ENCODE peak calls at places on chromosomes 1 and 21, in four cellular contexts. F, K, Q and R are unnamed samples. For H3K4me1, the result is how much of the 10 kb centered on the place peaks cover.

GRCh38 chr1:222074317-222074716 is 332.4 kb upstream of the DUSP10 start:
- DNase-seq in K (no peak), Q (no peak), F (no peak), R (no peak)

GRCh38 chr1:11525516-11525915 is 46.6 kb downstream of the DISP3 start:
- DNase-seq in Q (no peak), K (no peak), F (no peak), R (no peak)

GRCh38 chr1:12604114-12604874 is 13.7 kb downstream of the DHRS3 start:
- DNase-seq in F (no peak), K (peak), Q (no peak), R (peak)

GRCh38 chr1:182092336-182092735 is 30.8 kb upstream of the ZNF648 start:
- DNase-seq in Q (no peak), F (no peak), K (no peak), R (no peak)

GRCh38 chr1:67134692-67135091 is at the start of gene C1orf141:
- DNase-seq in Q (peak), F (peak), K (no peak), R (peak)

GRCh38 chr1:68963353-68963752 is 466.5 kb upstream of the DEPDC1 start:
- DNase-seq in K (no peak), F (no peak), Q (no peak), R (no peak)

GRCh38 chr1:222416001-222416791 is 131.7 kb downstream of the HHIPL2 start:
- DNase-seq in F (no peak), Q (no peak), K (peak), R (no peak)

GRCh38 chr1:42845866-42846256 is 552 bp upstream of the ZNF691 start:
- DNase-seq in F (no peak), K (no peak), Q (no peak), R (no peak)

GRCh38 chr1:245484176-245484575 is 329.4 kb downstream of the KIF26B start:
- DNase-seq in Q (no peak), F (peak), K (no peak), R (peak)

GRCh38 chr1:39679821-39680220 is 7.9 kb upstream of the NT5C1A start:
- DNase-seq in K (no peak), F (no peak), Q (no peak), R (no peak)

GRCh38 chr1:241942738-241943137 is 14.8 kb upstream of the BECN2 start:
- DNase-seq in Q (no peak), K (no peak), F (no peak), R (no peak)

GRCh38 chr21:42247716-42248115 is 28.8 kb downstream of the ABCG1 start:
- DNase-seq in K (no peak), F (no peak), Q (no peak), R (no peak)

GRCh38 chr1:177172866-177173265 is 2.1 kb downstream of the BRINP2 start:
- DNase-seq in K (no peak), F (no peak), Q (no peak), R (no peak)

GRCh38 chr21:41750051-41750450 is 16.8 kb downstream of the RIPK4 start:
- DNase-seq in K (peak), Q (no peak), F (no peak), R (no peak)

GRCh38 chr1:236020359-236021000 is 44.4 kb downstream of the NID1 start:
- DNase-seq in F (no peak), Q (no peak), K (no peak), R (no peak)

GRCh38 chr1:214584805-214585766 is 17.9 kb upstream of the CENPF start:
- DNase-seq in F (no peak), K (peak), Q (no peak), R (peak)

GRCh38 chr1:38611661-38612211 is 247.8 kb downstream of the RRAGC start:
- DNase-seq in Q (no peak), F (no peak), K (no peak), R (no peak)

GRCh38 chr21:45153358-45154318 is 79.3 kb downstream of the ADARB1 start:
- DNase-seq in K (peak), Q (peak), F (no peak), R (no peak)

GRCh38 chr1:203672354-203672753 is 45.7 kb downstream of the ATP2B4 start:
- DNase-seq in F (no peak), Q (no peak), K (peak), R (no peak)

GRCh38 chr1:76209648-76210047 is 135.1 kb downstream of the ST6GALNAC3 start:
- DNase-seq in Q (no peak), K (no peak), F (no peak), R (no peak)

GRCh38 chr1:215637041-215637573 is 70.0 kb downstream of the KCTD3 start:
- DNase-seq in F (no peak), Q (no peak), K (peak), R (no peak)

GRCh38 chr1:159854693-159855192 is 7.7 kb downstream of the VSIG8 start:
- DNase-seq in Q (peak), F (peak), K (peak), R (peak)

GRCh38 chr1:20666804-20667203 is 5.6 kb upstream of the DDOST start:
- DNase-seq in K (peak), F (no peak), Q (no peak), R (peak)

GRCh38 chr1:66253330-66253921 is 280.5 kb upstream of the SGIP1 start:
- DNase-seq in K (peak), F (no peak), Q (no peak), R (peak)

GRCh38 chr1:219114014-219114413 is 59.7 kb upstream of the LYPLAL1 start:
- DNase-seq in K (no peak), F (no peak), Q (no peak), R (no peak)

DNA sequence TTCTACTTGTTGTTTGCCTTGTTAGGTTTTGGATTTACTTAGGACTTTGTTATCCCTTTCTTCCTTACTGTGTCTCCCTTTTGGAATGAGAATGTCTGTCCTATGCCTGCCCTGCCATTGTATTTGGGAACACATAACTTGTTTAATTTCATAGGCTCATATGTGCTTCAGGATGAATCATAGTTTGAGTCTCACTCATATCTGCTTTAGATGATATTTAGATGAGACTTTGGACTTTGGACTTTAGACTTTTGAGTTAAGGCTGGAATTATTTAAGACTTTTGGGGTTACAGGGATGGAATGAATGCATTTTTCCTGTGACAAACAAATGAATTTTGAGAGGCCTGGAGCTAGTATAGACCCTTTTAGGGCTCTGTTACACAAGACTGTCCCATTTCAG is 33.4 kb downstream of the PSMG1 start:
- DNase-seq in F (no peak), K (no peak), Q (no peak), R (no peak)
- H3K56ac ChIP-seq in F (no peak), K (no peak), Q (no peak), R (no peak)

DNA sequence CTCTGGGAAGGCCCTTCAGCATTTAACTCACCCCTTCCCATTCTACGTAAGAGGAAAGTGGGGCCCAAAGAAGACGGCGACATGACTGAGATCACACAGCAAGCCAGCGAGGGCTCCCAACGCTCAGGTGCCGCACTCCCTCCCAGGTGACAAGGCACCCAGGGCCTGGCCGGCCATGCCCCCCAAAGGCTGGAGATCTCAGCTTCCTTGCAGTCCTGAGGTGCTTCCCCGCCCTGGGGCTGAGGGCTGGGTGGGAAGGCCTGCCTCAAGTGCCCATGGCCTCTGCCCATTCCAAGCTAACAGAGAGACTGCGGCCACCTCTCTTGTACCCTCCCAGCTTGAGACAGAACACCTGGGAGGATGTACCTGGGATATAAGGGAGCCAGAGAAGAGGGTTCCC is 1.0 kb upstream of the CRYBG2 start:
- DNase-seq in K (no peak), Q (no peak), F (peak), R (no peak)
- H3K4me1 ChIP-seq in K (under half), Q (under half), F (under half), R (under half)

GRCh38 chr1:56333461-56333860 is 245.9 kb downstream of the PLPP3 start:
- DNase-seq in K (no peak), Q (no peak), F (no peak), R (no peak)
- H3K56ac ChIP-seq in K (no peak), Q (no peak), F (no peak), R (no peak)

GRCh38 chr1:35452086-35452485 is 105.1 kb downstream of the KIAA0319L start:
- DNase-seq in Q (no peak), K (peak), F (no peak), R (no peak)
- H3K4me1 ChIP-seq in Q (under half), K (under half), F (under half), R (under half)

GRCh38 chr1:27299385-27300252 is 22.3 kb upstream of the TMEM222 start:
- DNase-seq in F (peak), K (peak), Q (no peak), R (peak)

GRCh38 chr1:27293915-27294314 is 28.0 kb upstream of the TMEM222 start:
- DNase-seq in F (no peak), K (no peak), Q (no peak), R (no peak)

GRCh38 chr1:27297903-27298302 is 24.1 kb upstream of the TMEM222 start:
- DNase-seq in F (no peak), K (no peak), Q (no peak), R (no peak)

GRCh38 chr1:27298632-27299384 is 23.2 kb upstream of the TMEM222 start:
- DNase-seq in F (no peak), K (no peak), Q (no peak), R (no peak)

DNA sequence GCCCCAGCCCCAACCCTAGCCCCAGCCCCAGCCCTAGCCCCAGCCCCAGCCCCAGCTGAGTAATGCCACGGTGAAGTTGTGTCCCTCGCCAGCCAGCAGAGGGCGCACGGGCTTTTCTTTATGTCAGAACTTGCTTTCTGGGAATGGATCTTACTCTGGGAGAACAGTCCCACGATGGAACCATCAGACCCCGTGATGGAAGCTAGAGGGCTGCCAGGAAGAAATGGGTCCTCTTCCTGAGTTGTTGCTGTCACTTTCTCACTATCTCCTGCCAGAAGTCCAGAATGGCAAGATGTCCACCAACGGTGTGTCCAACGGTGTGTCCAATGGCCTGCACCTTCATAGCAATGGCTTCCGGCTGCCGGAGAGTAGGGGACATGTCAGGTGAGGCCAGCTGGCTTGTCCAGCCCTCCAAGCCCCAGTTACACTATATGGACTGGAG is 25.2 kb upstream of the TMEM222 start:
- DNase-seq in F (peak), Q (peak), K (peak), R (peak)
- H3K56ac ChIP-seq in F (no peak), Q (no peak), K (no peak), R (no peak)

DNA sequence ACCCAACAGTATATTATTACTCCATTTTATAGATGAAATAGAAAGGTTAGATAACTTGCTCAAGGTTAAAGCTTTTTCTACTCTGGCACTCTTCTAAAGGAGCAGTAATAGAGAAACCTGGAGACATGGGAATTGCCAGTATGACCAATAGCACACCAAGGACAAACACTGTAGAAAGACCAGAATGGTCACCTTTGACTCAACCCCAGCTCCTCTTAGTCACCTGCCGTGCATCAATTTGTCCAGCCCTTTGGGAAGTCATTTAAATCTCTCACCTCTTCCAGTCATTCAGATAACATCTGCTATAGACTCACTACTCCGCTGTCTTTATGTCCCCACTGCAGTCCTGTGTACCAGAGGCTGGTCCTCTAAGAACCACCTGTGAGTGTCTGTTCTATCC is 23.9 kb upstream of the SLC44A3 start:
- DNase-seq in Q (no peak), F (no peak), K (no peak), R (no peak)
- H3K4me1 ChIP-seq in Q (under half), F (under half), K (under half), R (under half)

GRCh38 chr1:48062353-48062752 is 65.2 kb upstream of the TRABD2B start:
- DNase-seq in K (no peak), F (no peak), Q (no peak), R (no peak)
- H3K56ac ChIP-seq in K (no peak), F (no peak), Q (no peak), R (no peak)

DNA sequence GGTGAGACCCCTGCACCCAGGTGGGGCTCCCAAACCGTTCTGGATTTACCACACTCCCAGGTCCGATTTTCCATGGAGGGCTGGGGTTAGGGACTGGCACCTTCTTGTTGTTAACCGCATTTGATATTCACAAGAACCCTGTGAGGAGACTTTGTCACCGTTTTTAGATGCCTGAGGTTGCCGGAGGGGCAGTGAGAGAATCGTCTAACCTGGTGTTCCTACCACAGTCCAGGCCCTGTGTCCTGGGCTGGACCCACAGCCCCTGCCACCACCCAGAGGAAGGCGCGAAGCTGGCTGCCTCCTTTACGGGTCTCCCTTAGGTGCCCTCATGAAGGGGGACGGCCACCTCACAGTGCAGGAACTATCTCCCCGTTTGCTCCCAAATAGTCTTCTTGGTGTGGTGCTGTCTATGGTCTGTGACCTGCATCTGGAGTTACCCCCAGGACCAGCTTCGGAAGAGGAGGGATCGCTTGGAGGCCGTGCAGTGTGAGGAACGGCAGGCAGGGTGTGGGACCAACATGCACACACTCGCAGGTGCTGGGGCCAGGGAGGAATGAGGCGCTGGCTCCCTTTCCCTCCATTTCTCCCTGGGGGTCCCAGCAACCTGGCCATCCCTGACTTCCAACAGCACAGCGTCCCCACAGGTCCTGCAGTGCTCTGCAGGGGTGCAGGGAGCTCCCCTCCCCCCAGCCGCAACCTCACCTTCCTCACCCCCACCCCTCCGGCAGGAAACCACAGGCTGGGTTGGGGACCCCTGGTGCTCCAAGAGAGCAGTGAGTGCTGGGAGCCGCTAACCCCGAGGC is 7.0 kb downstream of the SIM2 start:
- DNase-seq in Q (peak), F (peak), K (no peak), R (peak)
- H3K4me1 ChIP-seq in Q (under half), F (under half), K (under half), R (under half)